ENCODE peak calls at places on chromosomes 2 and 18, in six cellular contexts. M, B, H, C, L and S are unnamed samples.

GRCh38 chr2:171279983-171280790 is 119.5 kb upstream of the TLK1 start:
- DNase-seq in C (no peak), L (no peak), H (no peak), M (no peak), B (peak; percentile 30), S (no peak)

GRCh38 chr2:218394298-218395089 is 5.2 kb upstream of the CTDSP1 start:
- DNase-seq in C (no peak), M (no peak), H (no peak), B (no peak), L (peak; percentile 40), S (no peak)

GRCh38 chr2:20796374-20796791 is 26.5 kb downstream of the LDAH start:
- DNase-seq in H (no peak), C (no peak), L (no peak), B (peak; percentile 35), M (peak; percentile 1), S (no peak)

GRCh38 chr2:127627740-127628571 is 18.0 kb upstream of the GPR17 start:
- DNase-seq in H (no peak), C (no peak), B (no peak), L (no peak), M (no peak), S (no peak)

GRCh38 chr2:42810971-42811865 is 18.8 kb upstream of the HAAO start:
- DNase-seq in C (peak; percentile 59), M (peak; percentile 59), L (peak; percentile 65), H (peak; percentile 81), B (peak; percentile 61), S (peak; percentile 56)

GRCh38 chr2:8263931-8264330 is 417.9 kb upstream of the ID2 start:
- DNase-seq in L (no peak), H (no peak), C (no peak), M (no peak), B (no peak), S (peak; percentile 61)

GRCh38 chr18:57833441-57834101 is 30.5 kb upstream of the ATP8B1 start:
- DNase-seq in B (peak; percentile 16), M (peak; percentile 61), H (no peak), C (no peak), L (no peak), S (no peak)

GRCh38 chr2:180573951-180574350 is 406.5 kb upstream of the UBE2E3 start:
- DNase-seq in C (no peak), L (no peak), B (no peak), H (no peak), M (peak; percentile 68), S (no peak)

GRCh38 chr2:103980401-103980800 is 873.5 kb upstream of the POU3F3 start:
- DNase-seq in B (no peak), L (no peak), M (no peak), C (no peak), H (no peak), S (no peak)

GRCh38 chr2:239339241-239339640 is 61.6 kb downstream of the HDAC4 start:
- DNase-seq in C (no peak), B (no peak), L (no peak), H (no peak), M (no peak), S (no peak)

GRCh38 chr2:111706481-111707001 is 177.5 kb downstream of the ANAPC1 start:
- DNase-seq in M (no peak), C (no peak), B (no peak), L (no peak), H (no peak), S (no peak)

GRCh38 chr2:54384301-54385035 is 71.7 kb upstream of the SPTBN1 start:
- DNase-seq in H (no peak), C (no peak), B (peak; percentile 53), M (no peak), L (no peak), S (no peak)

GRCh38 chr2:26164231-26164630 is 8.7 kb upstream of the GAREM2 start:
- DNase-seq in B (no peak), C (no peak), L (no peak), M (no peak), H (no peak), S (no peak)

GRCh38 chr2:42756150-42756549 is 7.8 kb downstream of the OXER1 start:
- DNase-seq in C (no peak), L (no peak), B (no peak), M (no peak), H (no peak), S (no peak)

GRCh38 chr2:189719531-189719930 is 43.1 kb downstream of the OSGEPL1 start:
- DNase-seq in B (no peak), L (no peak), H (no peak), M (no peak), C (no peak), S (no peak)

GRCh38 chr2:190911813-190912212 is 31.2 kb downstream of the GLS start:
- DNase-seq in L (no peak), C (no peak), H (no peak), B (no peak), M (peak; percentile 22), S (no peak)

GRCh38 chr18:59672125-59672769 is 25.0 kb downstream of the CCBE1 start:
- DNase-seq in M (peak; percentile 70), B (no peak), L (no peak), C (no peak), H (no peak), S (no peak)

GRCh38 chr18:55018602-55019001 is 59.3 kb upstream of the CCDC68 start:
- DNase-seq in H (no peak), M (peak; percentile 79), B (no peak), C (no peak), L (no peak), S (no peak)

GRCh38 chr2:47036489-47036769 is 118.7 kb downstream of the STPG4 start:
- DNase-seq in H (no peak), B (no peak), L (no peak), M (no peak), C (no peak), S (no peak)

GRCh38 chr2:144421606-144422510 is 98.1 kb downstream of the ZEB2 start:
- DNase-seq in H (no peak), M (no peak), L (no peak), B (no peak), C (no peak), S (no peak)

GRCh38 chr2:60353406-60353800 is 200.1 kb downstream of the BCL11A start:
- DNase-seq in L (no peak), H (no peak), M (no peak), C (peak; percentile 37), B (no peak), S (no peak)

GRCh38 chr2:168189835-168190426 is 57.5 kb downstream of the STK39 start:
- DNase-seq in H (no peak), C (no peak), B (no peak), M (peak; percentile 88), L (no peak), S (no peak)

GRCh38 chr2:101976887-101977286 is 14.9 kb upstream of the IL1R2 start:
- DNase-seq in C (no peak), L (no peak), M (no peak), B (no peak), H (no peak), S (no peak)

GRCh38 chr2:30165050-30165520 is 18.3 kb downstream of the YPEL5 start:
- DNase-seq in M (peak; percentile 87), H (peak; percentile 68), C (peak; percentile 52), L (peak; percentile 53), B (peak; percentile 95), S (peak; percentile 70)

GRCh38 chr18:67551146-67551545 is 34.6 kb upstream of the DSEL start:
- DNase-seq in H (no peak), C (no peak), L (no peak), B (no peak), M (no peak), S (peak; percentile 8)

GRCh38 chr2:231245253-231246094 is 47.0 kb downstream of the ARMC9 start:
- DNase-seq in C (peak; percentile 19), B (no peak), L (no peak), M (no peak), H (no peak), S (no peak)

GRCh38 chr2:170229744-170230143 is 51.8 kb downstream of the MYO3B start:
- DNase-seq in C (no peak), H (no peak), B (no peak), M (no peak), L (no peak), S (no peak)

GRCh38 chr2:71609441-71609840 is 156.1 kb downstream of the DYSF start:
- DNase-seq in C (no peak), B (no peak), L (no peak), H (peak; percentile 21), M (peak; percentile 51), S (no peak)

GRCh38 chr2:209577376-209578357 is 153.8 kb downstream of the MAP2 start:
- DNase-seq in B (peak; percentile 10), M (peak; percentile 3), L (no peak), C (no peak), H (no peak), S (peak; percentile 59)

GRCh38 chr2:40282428-40282827 is 169.5 kb downstream of the SLC8A1 start:
- DNase-seq in L (no peak), M (no peak), C (no peak), H (no peak), B (no peak), S (no peak)
- H3K4me3 ChIP-seq in L (peak overlapping the region; percentile 1), M (peak overlapping the region; percentile 57), C (no peak overlapping the region), H (no peak overlapping the region), B (no peak overlapping the region), S (no peak overlapping the region)

GRCh38 chr2:186542002-186542401 is 47.9 kb upstream of the ITGAV start:
- DNase-seq in C (no peak), B (no peak), M (no peak), L (no peak), H (no peak), S (no peak)

GRCh38 chr2:186540971-186541370 is 48.9 kb upstream of the ITGAV start:
- DNase-seq in L (no peak), M (peak; percentile 41), B (no peak), C (no peak), H (no peak), S (no peak)

GRCh38 chr2:186546842-186547241 is 43.0 kb upstream of the ITGAV start:
- DNase-seq in M (peak; percentile 70), H (no peak), B (no peak), C (no peak), L (no peak), S (no peak)

GRCh38 chr2:186544255-186544675 is 45.6 kb upstream of the ITGAV start:
- DNase-seq in L (no peak), M (peak; percentile 92), C (no peak), H (no peak), B (peak; percentile 93), S (peak; percentile 52)

GRCh38 chr2:186543561-186544131 is 46.2 kb upstream of the ITGAV start:
- DNase-seq in L (no peak), M (peak; percentile 95), C (no peak), B (no peak), H (no peak), S (no peak)
- H3K4me1 ChIP-seq in L (no peaks in the 10 kb centered on the region), M (peaks cover 4% of the 10 kb centered on the region), C (no peaks in the 10 kb centered on the region), B (peaks cover 54% of the 10 kb centered on the region), H (no peaks in the 10 kb centered on the region), S (peaks cover 4% of the 10 kb centered on the region)

DNA sequence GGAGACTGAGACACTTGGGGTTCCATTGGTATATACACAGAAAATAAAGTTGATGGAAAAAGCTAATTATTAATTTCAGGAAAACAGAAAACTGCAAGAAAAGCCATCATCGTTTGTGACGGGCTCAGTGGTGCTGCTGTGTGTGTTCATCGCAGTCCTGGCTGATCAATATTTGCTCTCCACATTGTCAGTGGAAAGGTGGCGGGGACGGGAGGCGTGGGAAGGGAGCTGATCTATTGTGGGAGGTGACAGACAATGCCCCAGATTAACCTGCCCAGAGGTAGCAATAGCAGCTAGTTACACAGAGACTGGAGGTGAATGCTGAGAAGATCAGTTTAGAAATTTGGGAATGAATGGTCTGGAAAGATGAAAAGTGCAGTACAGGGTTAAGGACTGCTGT is 50.0 kb upstream of the CTDP1 start:
- DNase-seq in B (no peak), L (no peak), H (no peak), C (peak; percentile 15), M (no peak), S (no peak)
- H3K4me3 ChIP-seq in B (no peak overlapping the region), L (no peak overlapping the region), H (no peak overlapping the region), C (no peak overlapping the region), M (no peak overlapping the region), S (no peak overlapping the region)

GRCh38 chr2:64287321-64287720 is 143.1 kb upstream of the PELI1 start:
- DNase-seq in M (no peak), H (no peak), L (no peak), C (no peak), B (no peak), S (no peak)
- H3K4me1 ChIP-seq in M (peaks cover 19% of the 10 kb centered on the region), H (peaks cover 15% of the 10 kb centered on the region), L (peaks cover 7% of the 10 kb centered on the region), C (peaks cover 3% of the 10 kb centered on the region), B (no peaks in the 10 kb centered on the region), S (peaks cover 5% of the 10 kb centered on the region)